ENCODE peak calls at places on chromosomes 1 and 21, in eight cellular contexts. U is mammary epithelial cell, G is fibroblast of lung, X is keratinocyte, R is PC-9, I is GM23338, A is A673, F is K562. W is an unnamed sample.

GRCh38 chr1:81550753-81551152 is 250.0 kb upstream of the ADGRL2 start:
- DNase-seq in U (peak), R (peak), F (no peak), A (no peak), I (peak), G (no peak), X (no peak), W (no peak)

GRCh38 chr1:167904641-167905040 is 9.3 kb downstream of the ADCY10 start:
- DNase-seq in R (no peak), G (peak), U (peak), A (no peak), F (peak), I (no peak), X (no peak), W (peak)

GRCh38 chr1:108814343-108815125 is 42.4 kb downstream of the AKNAD1 start:
- DNase-seq in F (peak), A (peak), G (peak), X (no peak), I (no peak), U (no peak), R (no peak), W (peak)

GRCh38 chr21:38679531-38679930 is 126.2 kb upstream of the ETS2 start:
- DNase-seq in U (peak), R (no peak), A (no peak), I (no peak), G (peak), X (no peak), F (peak), W (peak)

GRCh38 chr1:91092503-91092902 is 70.7 kb upstream of the ZNF644 start:
- DNase-seq in U (no peak), R (no peak), I (no peak), G (no peak), F (no peak), A (no peak), X (no peak), W (no peak)

GRCh38 chr1:84433253-84434080 is 35.2 kb downstream of the DNASE2B start:
- DNase-seq in G (peak), U (peak), R (peak), X (no peak), F (peak), A (peak), I (peak), W (peak)

GRCh38 chr1:44605904-44606615 is 68.2 kb downstream of the TMEM53 start:
- DNase-seq in I (no peak), F (no peak), G (no peak), R (no peak), X (no peak), A (peak), U (no peak), W (peak)

GRCh38 chr1:71089536-71090270 is 8.9 kb upstream of the ZRANB2 start:
- DNase-seq in F (no peak), R (no peak), U (peak), X (no peak), I (no peak), A (no peak), G (peak), W (peak)

GRCh38 chr1:211928222-211928856 is 97.8 kb upstream of the LPGAT1 start:
- DNase-seq in G (no peak), I (peak), R (peak), F (peak), A (no peak), U (peak), X (peak), W (no peak)

DNA sequence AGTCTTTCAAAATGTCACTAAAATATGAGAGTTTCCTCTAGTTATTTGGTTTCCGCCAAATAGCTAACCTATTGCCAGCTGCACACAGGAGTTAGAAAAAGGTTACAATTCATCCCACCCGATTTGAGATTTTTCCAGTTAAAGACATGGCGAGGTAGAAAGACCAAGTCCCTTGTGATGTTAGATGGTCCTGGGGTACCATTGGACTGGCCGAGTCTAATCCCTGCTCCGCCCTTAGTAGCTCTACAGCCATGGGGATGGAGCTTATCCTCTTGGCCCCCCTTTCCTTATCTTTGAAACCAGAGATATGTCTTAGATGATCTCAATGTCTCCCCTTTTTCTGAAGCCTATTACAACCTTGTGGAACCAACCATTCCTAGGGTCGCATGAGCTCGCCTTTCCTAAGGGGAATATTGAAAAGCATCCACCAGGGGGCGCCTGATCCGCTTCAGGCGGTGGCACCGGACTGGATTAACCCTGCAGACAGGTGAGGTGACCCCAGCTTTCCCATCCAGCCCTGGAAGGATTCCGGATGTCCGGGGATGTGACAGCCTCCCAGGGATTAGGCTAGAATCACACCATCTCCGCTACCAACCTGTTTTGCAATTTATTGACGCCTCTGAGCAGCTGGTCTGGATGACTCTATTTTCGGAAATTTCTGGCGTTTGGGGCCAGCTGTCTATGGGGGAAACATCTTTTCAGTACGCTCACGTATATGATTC is 68.3 kb upstream of the SIM2 start:
- DNase-seq in X (peak), F (peak), I (peak), R (peak), G (peak), A (peak), U (peak), W (peak)
- TF ChIP-seq EZH2 in X (no peak), F (no peak), I (no peak), R (no peak), G (no peak), A (no peak), U (no peak), W (no peak)

DNA sequence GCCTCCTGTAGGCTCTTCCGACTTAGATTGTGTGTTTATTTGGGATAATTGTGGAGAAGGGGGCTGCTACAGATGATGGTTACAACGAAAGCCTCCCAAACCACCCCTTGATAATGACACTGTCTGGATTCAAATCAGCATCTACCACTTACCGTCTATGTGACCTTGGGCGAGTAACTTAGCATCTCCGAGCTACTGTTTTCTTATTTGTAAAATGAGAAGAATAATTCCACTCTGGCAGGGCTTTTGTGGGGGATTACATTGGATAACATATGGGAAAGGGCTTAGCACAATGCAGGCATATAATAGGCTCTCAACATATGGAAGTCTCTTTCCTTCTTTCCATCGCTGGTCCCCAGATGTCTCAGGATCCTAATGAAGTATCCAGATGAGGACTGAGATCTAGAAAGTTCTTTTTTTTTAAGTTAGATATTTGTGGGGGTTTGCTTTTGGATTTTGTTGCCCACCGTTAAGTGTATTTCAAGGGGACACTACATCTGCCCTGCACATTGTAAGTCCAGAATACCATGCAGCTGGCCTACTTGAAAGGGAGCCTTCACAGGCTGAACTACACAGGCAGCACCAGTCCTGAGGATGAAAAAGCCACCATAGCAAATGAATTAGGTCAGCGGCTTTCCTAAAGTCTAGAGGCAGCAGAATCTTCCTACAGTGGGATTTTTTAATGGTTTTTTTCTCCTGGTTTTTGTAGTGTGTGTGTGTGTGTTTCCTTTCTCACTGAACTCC is 172.3 kb upstream of the IRF2BP2 start:
- DNase-seq in F (no peak), I (no peak), U (no peak), G (no peak), R (no peak), A (no peak), X (no peak), W (peak)
- TF ChIP-seq EZH2 in F (no peak), I (no peak), U (no peak), G (no peak), R (no peak), A (no peak), X (no peak), W (peak)

GRCh38 chr1:39105841-39106765 is 80.0 kb downstream of the NDUFS5 start:
- DNase-seq in A (peak), R (no peak), U (peak), F (peak), X (no peak), G (peak), I (peak), W (peak)

GRCh38 chr1:39103321-39104157 is 77.4 kb downstream of the NDUFS5 start:
- DNase-seq in U (peak), I (no peak), F (no peak), A (no peak), X (peak), G (peak), R (no peak), W (peak)

GRCh38 chr1:39104158-39105060 is 78.3 kb downstream of the NDUFS5 start:
- DNase-seq in I (peak), G (peak), R (no peak), F (peak), X (no peak), A (peak), U (peak), W (peak)

GRCh38 chr1:39106949-39107740 is 81.0 kb downstream of the NDUFS5 start:
- DNase-seq in G (peak), R (no peak), U (no peak), I (peak), A (no peak), X (no peak), F (no peak), W (peak)

DNA sequence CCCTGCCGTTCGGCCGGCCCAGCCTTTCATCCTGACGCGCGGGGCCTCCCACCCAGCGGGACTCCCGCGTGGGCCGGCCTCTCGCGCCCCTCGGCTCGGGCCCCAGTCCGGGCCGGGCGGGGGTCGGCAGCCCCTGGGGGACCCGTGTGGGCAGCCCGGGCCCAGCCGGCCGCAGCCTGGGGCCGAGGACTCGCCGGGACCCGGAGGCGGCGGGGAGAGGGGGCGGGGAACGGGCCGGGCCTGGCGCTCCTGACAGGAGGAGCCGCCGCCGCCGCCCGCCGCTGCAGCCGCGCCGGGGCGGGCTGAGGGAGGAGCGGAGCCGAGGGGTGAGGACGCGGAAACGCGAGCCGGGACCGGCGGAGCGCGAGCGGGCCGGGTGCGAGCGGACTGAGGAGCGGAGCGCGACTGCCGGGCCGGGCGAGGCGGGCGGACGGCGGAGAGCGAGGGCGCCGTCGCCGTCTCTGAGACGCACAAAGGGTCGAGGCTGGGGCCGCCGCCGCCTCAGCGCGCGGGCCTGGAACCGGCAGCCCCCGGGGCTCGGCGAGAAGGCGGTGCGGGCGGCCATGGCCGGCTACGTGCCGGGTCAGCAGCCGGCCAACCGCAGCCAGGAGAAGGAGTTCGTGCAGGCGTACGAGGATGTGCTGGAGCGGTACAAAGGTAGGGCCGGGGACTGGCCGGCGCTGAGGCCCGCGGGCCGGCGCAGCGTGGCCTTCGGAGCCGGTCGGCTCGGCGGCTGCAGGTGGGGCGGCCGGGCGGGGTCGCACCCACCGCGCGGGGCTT is 79.1 kb downstream of the NDUFS5 start:
- DNase-seq in G (peak), I (peak), X (no peak), U (peak), A (peak), R (peak), F (peak), W (peak)
- TF ChIP-seq EZH2 in G (no peak), I (no peak), X (no peak), U (no peak), A (no peak), R (no peak), F (no peak), W (no peak)

DNA sequence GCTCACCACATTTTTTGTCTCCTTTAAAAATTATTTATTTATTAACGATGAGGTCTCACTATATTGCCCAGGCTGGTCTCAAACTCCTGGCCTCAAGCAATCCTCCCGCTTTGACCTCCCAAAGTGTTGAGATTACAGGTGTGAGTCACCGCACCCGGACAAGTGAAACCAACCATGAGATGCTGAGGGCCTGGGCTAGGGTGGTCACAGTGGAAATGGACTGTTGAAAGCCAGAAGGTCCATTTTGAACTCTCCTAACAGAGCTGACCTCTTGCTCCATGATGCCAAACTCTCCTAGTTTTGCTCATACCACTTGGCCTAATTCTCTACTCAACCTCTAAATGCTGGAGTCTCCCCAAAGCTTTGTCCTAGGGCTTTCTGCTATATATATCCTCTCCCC is 109.1 kb downstream of the SLC45A1 start:
- DNase-seq in U (no peak), G (no peak), A (no peak), F (no peak), I (no peak), X (no peak), R (no peak), W (no peak)
- TF ChIP-seq EZH2 in U (no peak), G (no peak), A (no peak), F (no peak), I (no peak), X (no peak), R (no peak), W (no peak)

GRCh38 chr1:220887202-220887867 is 8.1 kb downstream of the HLX start:
- DNase-seq in I (peak), G (no peak), R (no peak), F (no peak), U (no peak), X (no peak), A (no peak), W (peak)
- TF ChIP-seq EZH2 in I (peak), G (no peak), R (no peak), F (no peak), U (peak), X (peak), A (no peak), W (no peak)